ENCODE peak calls at places on chromosome 19, in nine cellular contexts. P, U, A, Z, R, Q, T, B and D are unnamed samples. For H3K4me1 and H3K9me3, the result is how much of the 10 kb centered on the place peaks cover.

GRCh38 chr19:55212447-55212846 is 3.1 kb upstream of the PTPRH start:
- DNase-seq in P (no peak), U (no peak), A (no peak), Z (no peak), R (no peak), Q (no peak), T (no peak), B (peak), D (no peak)

GRCh38 chr19:30941591-30941990 is 407.6 kb downstream of the TSHZ3 start:
- DNase-seq in P (no peak), U (no peak), A (no peak), Z (no peak), R (no peak), Q (no peak), T (no peak), B (no peak), D (no peak)

GRCh38 chr19:18239303-18239702 is 13.1 kb upstream of the PDE4C start:
- DNase-seq in P (no peak), U (no peak), A (no peak), Z (no peak), R (no peak), Q (no peak), T (no peak), B (no peak), D (no peak)

GRCh38 chr19:4151623-4152022 is 1.8 kb upstream of the CREB3L3 start:
- DNase-seq in P (no peak), U (no peak), A (no peak), Z (no peak), R (no peak), Q (no peak), T (no peak), B (no peak), D (no peak)

GRCh38 chr19:46813570-46814358 is 25.4 kb upstream of the SLC1A5 start:
- DNase-seq in P (peak), U (peak), A (no peak), Z (peak), R (peak), Q (peak), T (peak), B (no peak), D (no peak)

GRCh38 chr19:2883686-2884439 is 16.7 kb downstream of the ZNF556 start:
- DNase-seq in P (no peak), U (no peak), A (no peak), Z (no peak), R (no peak), Q (no peak), T (no peak), B (no peak), D (no peak)

GRCh38 chr19:19599190-19599535 is 19.3 kb downstream of the PBX4 start:
- DNase-seq in P (no peak), U (no peak), A (no peak), Z (no peak), R (no peak), Q (no peak), T (no peak), B (no peak), D (no peak)

GRCh38 chr19:30783212-30783611 is 411.0 kb downstream of the ZNF536 start:
- DNase-seq in P (no peak), U (no peak), A (no peak), Z (no peak), R (no peak), Q (no peak), T (no peak), B (no peak), D (no peak)

GRCh38 chr19:29878973-29879654 is 62.9 kb upstream of the URI1 start:
- DNase-seq in P (no peak), U (no peak), A (no peak), Z (peak), R (no peak), Q (peak), T (no peak), B (peak), D (no peak)

GRCh38 chr19:35268546-35269424 is at the start of gene USF2:
- DNase-seq in P (no peak), U (peak), A (peak), Z (peak), R (peak), Q (peak), T (no peak), B (peak), D (no peak)

GRCh38 chr19:30551271-30551670 is 179.1 kb downstream of the ZNF536 start:
- DNase-seq in P (no peak), U (no peak), A (no peak), Z (no peak), R (no peak), Q (no peak), T (no peak), B (no peak), D (no peak)

GRCh38 chr19:33325920-33326319 is 23.6 kb upstream of the CEBPA start:
- DNase-seq in P (no peak), U (no peak), A (no peak), Z (peak), R (peak), Q (no peak), T (no peak), B (no peak), D (no peak)

GRCh38 chr19:17915940-17916593 is 16.7 kb upstream of the CCDC124 start:
- DNase-seq in P (no peak), U (no peak), A (no peak), Z (no peak), R (no peak), Q (no peak), T (no peak), B (no peak), D (no peak)

GRCh38 chr19:3024509-3024869 is 4.6 kb downstream of the TLE2 start:
- DNase-seq in P (no peak), U (no peak), A (no peak), Z (no peak), R (no peak), Q (no peak), T (no peak), B (no peak), D (no peak)

GRCh38 chr19:54201172-54201701 is 579 bp downstream of the RPS9 start:
- DNase-seq in P (no peak), U (no peak), A (no peak), Z (no peak), R (peak), Q (no peak), T (no peak), B (no peak), D (no peak)

GRCh38 chr19:18607222-18608101 is 863 bp upstream of the CRLF1 start:
- DNase-seq in P (no peak), U (no peak), A (no peak), Z (no peak), R (no peak), Q (no peak), T (no peak), B (no peak), D (no peak)

GRCh38 chr19:35560677-35561076 is 2.8 kb downstream of the ATP4A start:
- DNase-seq in P (no peak), U (no peak), A (no peak), Z (no peak), R (no peak), Q (no peak), T (no peak), B (no peak), D (no peak)

GRCh38 chr19:46283771-46284170 is 13.1 kb upstream of the HIF3A start:
- DNase-seq in P (no peak), U (no peak), A (no peak), Z (no peak), R (no peak), Q (no peak), T (no peak), B (no peak), D (no peak)

GRCh38 chr19:31289381-31289880 is 59.8 kb downstream of the TSHZ3 start:
- DNase-seq in P (no peak), U (no peak), A (no peak), Z (no peak), R (no peak), Q (no peak), T (no peak), B (no peak), D (no peak)

GRCh38 chr19:45817010-45817724 is 2.1 kb upstream of the RSPH6A start:
- DNase-seq in P (peak), U (peak), A (peak), Z (peak), R (peak), Q (peak), T (peak), B (peak), D (peak)

GRCh38 chr19:43901395-43902390 is 33.4 kb downstream of the ZNF45 start:
- DNase-seq in P (peak), U (peak), A (peak), Z (peak), R (peak), Q (peak), T (peak), B (peak), D (no peak)

GRCh38 chr19:1210227-1210538 is 4.6 kb downstream of the STK11 start:
- DNase-seq in P (no peak), U (no peak), A (no peak), Z (peak), R (no peak), Q (no peak), T (no peak), B (no peak), D (no peak)
- H3K4me1 ChIP-seq in P (half or more), U (under half), A (under half), Z (under half), R (under half), Q (under half), T (half or more), B (under half), D (under half)

GRCh38 chr19:36719687-36720556 is 32.5 kb downstream of the ZNF567 start:
- DNase-seq in P (no peak), U (no peak), A (no peak), Z (peak), R (no peak), Q (no peak), T (no peak), B (no peak), D (no peak)
- H3K9me3 ChIP-seq in P (half or more), U (half or more), A (half or more), Z (under half), R (half or more), Q (half or more), T (half or more), B (under half), D (under half)

DNA sequence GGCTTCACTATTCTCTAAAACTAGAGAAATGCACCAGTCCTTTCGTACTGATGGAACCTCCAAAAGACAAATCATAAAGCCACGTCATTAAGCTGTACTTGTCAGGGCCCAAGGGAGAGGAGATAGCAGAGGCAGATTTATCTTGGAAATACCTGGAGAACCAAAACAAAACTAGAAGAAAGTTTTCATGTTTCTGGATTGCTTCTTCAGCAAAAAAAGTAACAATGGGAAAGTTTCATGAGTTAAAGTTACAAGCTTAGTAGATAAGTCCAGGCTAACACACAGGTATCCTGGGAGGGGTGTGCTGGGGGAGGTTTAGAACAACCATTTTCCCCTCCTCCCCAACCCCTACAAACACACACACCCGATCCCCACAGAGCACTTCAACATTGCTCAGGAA is 21.6 kb downstream of the RANBP3 start:
- DNase-seq in P (no peak), U (no peak), A (no peak), Z (no peak), R (no peak), Q (no peak), T (no peak), B (no peak), D (no peak)
- H3K4me1 ChIP-seq in P (half or more), U (under half), A (under half), Z (under half), R (under half), Q (under half), T (half or more), B (under half), D (under half)

GRCh38 chr19:41691268-41691970 is 3.3 kb upstream of the CEACAM7 start:
- DNase-seq in P (no peak), U (no peak), A (no peak), Z (no peak), R (peak), Q (peak), T (no peak), B (peak), D (no peak)
- H3K9me3 ChIP-seq in P (under half), U (under half), A (under half), Z (under half), R (under half), Q (under half), T (under half), B (under half), D (under half)

GRCh38 chr19:49952906-49953305 is 8.1 kb downstream of the SIGLEC11 start:
- DNase-seq in P (no peak), U (no peak), A (no peak), Z (no peak), R (no peak), Q (no peak), T (no peak), B (no peak), D (no peak)
- H3K4me1 ChIP-seq in P (under half), U (under half), A (under half), Z (under half), R (under half), Q (under half), T (under half), B (under half), D (under half)

GRCh38 chr19:57389730-57390598 is at the start of gene ZNF548:
- DNase-seq in P (peak), U (peak), A (peak), Z (peak), R (peak), Q (peak), T (peak), B (peak), D (peak)

GRCh38 chr19:57389194-57389729 is 392 bp upstream of the ZNF548 start:
- DNase-seq in P (no peak), U (no peak), A (peak), Z (no peak), R (no peak), Q (no peak), T (no peak), B (no peak), D (no peak)
- H3K9me3 ChIP-seq in P (under half), U (under half), A (under half), Z (under half), R (under half), Q (under half), T (under half), B (under half), D (under half)

GRCh38 chr19:16115309-16116039 is 3.8 kb downstream of the RAB8A start:
- DNase-seq in P (no peak), U (no peak), A (no peak), Z (no peak), R (no peak), Q (no peak), T (no peak), B (no peak), D (no peak)

GRCh38 chr19:16113727-16114126 is 2.0 kb downstream of the RAB8A start:
- DNase-seq in P (no peak), U (no peak), A (no peak), Z (no peak), R (no peak), Q (no peak), T (no peak), B (peak), D (no peak)

GRCh38 chr19:16111160-16111908 is at the start of gene RAB8A:
- DNase-seq in P (peak), U (peak), A (peak), Z (peak), R (peak), Q (peak), T (peak), B (peak), D (peak)

GRCh38 chr19:16111909-16112752 is 442 bp downstream of the RAB8A start:
- DNase-seq in P (no peak), U (no peak), A (no peak), Z (no peak), R (no peak), Q (no peak), T (no peak), B (peak), D (no peak)

DNA sequence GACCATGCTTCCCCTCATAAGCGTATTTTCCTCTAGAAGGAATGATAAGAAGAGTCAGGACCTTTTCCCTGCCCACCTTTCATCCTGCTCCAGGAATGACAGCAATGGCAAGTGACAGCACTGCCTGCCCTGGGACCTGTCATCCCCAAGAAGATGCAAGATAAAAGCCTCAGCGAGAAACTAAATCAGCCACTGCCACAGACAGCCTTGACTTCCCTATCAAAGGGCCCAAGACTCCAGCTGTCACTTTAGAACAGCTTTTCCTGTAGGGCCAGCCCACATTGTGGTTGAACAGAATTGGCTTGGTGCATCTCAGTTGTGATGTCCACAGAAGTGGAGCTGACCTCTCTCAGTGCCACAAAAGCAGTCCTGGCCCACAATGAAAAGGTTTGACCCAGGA is 1.1 kb downstream of the RAB8A start:
- DNase-seq in P (no peak), U (no peak), A (no peak), Z (no peak), R (no peak), Q (no peak), T (no peak), B (peak), D (no peak)
- H3K4me1 ChIP-seq in P (under half), U (under half), A (under half), Z (under half), R (under half), Q (under half), T (under half), B (half or more), D (under half)

GRCh38 chr19:52734340-52734892 is 428 bp downstream of the ZNF611 start:
- DNase-seq in P (no peak), U (peak), A (peak), Z (peak), R (peak), Q (no peak), T (no peak), B (no peak), D (no peak)
- H3K9me3 ChIP-seq in P (under half), U (under half), A (under half), Z (under half), R (under half), Q (under half), T (under half), B (under half), D (under half)

GRCh38 chr19:11225172-11225571 is 14.2 kb upstream of the ANGPTL8 start:
- DNase-seq in P (no peak), U (no peak), A (no peak), Z (no peak), R (no peak), Q (no peak), T (no peak), B (no peak), D (no peak)

GRCh38 chr19:11224429-11224828 is 15.0 kb upstream of the ANGPTL8 start:
- DNase-seq in P (no peak), U (no peak), A (no peak), Z (no peak), R (no peak), Q (no peak), T (no peak), B (no peak), D (no peak)

GRCh38 chr19:11225815-11226214 is 13.6 kb upstream of the ANGPTL8 start:
- DNase-seq in P (no peak), U (no peak), A (no peak), Z (no peak), R (no peak), Q (no peak), T (no peak), B (no peak), D (no peak)

GRCh38 chr19:11226716-11227166 is 12.7 kb upstream of the ANGPTL8 start:
- DNase-seq in P (no peak), U (no peak), A (no peak), Z (no peak), R (no peak), Q (no peak), T (no peak), B (no peak), D (no peak)

DNA sequence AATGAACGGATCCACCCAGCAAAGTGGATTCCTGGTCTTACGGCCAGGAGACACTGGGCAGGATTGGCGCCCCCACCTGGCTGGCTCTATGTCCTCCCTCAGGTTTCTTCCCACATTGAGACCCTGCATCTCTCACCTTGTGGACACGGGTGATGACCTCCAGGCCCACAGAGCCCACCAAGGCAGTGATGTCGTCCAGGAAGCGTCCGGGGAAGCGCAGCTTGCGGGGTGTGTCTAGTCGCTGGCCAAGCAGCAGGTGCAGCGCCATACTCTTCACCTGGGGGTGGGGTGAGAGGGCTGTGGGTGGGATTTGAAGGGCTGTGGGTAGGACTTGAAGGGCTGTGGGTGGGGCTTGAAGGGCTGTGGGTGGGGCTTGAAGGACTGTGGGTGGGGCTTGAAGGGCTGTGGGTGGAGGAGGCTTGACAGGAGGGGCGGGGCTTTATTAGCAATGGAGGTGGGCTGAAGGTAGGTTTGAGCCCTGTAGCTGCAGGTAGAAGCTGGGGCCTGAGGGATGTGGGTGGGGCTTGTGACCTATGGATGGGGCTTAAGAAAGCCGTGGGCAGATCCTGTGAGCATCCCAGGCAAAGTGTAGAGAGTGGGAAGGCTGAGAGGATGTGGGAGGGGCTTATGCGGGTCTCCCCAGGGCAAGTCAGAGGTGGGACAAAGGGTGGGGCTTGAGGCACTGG is 12.1 kb upstream of the ANGPTL8 start:
- DNase-seq in P (no peak), U (no peak), A (no peak), Z (no peak), R (no peak), Q (no peak), T (no peak), B (no peak), D (no peak)
- H3K4me1 ChIP-seq in P (under half), U (under half), A (under half), Z (under half), R (under half), Q (under half), T (under half), B (under half), D (under half)